ENCODE peak calls at places on chromosomes 12 and 14, in seven cellular contexts. I is GM18507, B is HepG2, X is omental fat pad, C is NCI-H345, T is neuronal stem cell, H is Kasumi-1. O is an unnamed sample.

GRCh38 chr12:55830601-55831406 is 1.4 kb upstream of the DNAJC14 start:
- DNase-seq in I (peak; percentile 36), B (peak; percentile 45), X (no peak), C (peak; percentile 35), T (peak; percentile 82), H (peak; percentile 42), O (peak; percentile 75)

GRCh38 chr12:29427964-29428363 is 47.0 kb upstream of the ERGIC2 start:
- DNase-seq in I (peak; percentile 3), B (peak; percentile 10), X (no peak), C (no peak), T (no peak), H (peak; percentile 80), O (no peak)

GRCh38 chr12:2277492-2278153 is 224.8 kb downstream of the CACNA1C start:
- DNase-seq in I (no peak), B (no peak), X (no peak), C (no peak), T (no peak), H (no peak), O (no peak)

GRCh38 chr12:50241178-50241577 is 42.1 kb downstream of the LIMA1 start:
- DNase-seq in I (no peak), B (peak; percentile 88), X (no peak), C (no peak), T (no peak), H (no peak), O (no peak)

GRCh38 chr14:58701156-58701555 is 63.4 kb downstream of the DACT1 start:
- DNase-seq in I (no peak), B (no peak), X (no peak), C (no peak), T (no peak), H (no peak), O (no peak)

GRCh38 chr12:22851532-22851931 is 226.6 kb downstream of the ETNK1 start:
- DNase-seq in I (no peak), B (no peak), X (no peak), C (no peak), T (no peak), H (no peak), O (no peak)

GRCh38 chr14:26427059-26427458 is 170.8 kb downstream of the NOVA1 start:
- DNase-seq in I (no peak), B (no peak), X (no peak), C (no peak), T (no peak), H (no peak), O (no peak)

GRCh38 chr12:130683811-130684210 is 32.3 kb downstream of the RIMBP2 start:
- DNase-seq in I (no peak), B (no peak), X (no peak), C (no peak), T (no peak), H (no peak), O (no peak)

GRCh38 chr12:117466677-117467362 is 105.4 kb upstream of the NOS1 start:
- DNase-seq in I (no peak), B (peak; percentile 68), X (no peak), C (no peak), T (no peak), H (no peak), O (no peak)

GRCh38 chr14:70514168-70515069 is 20.4 kb downstream of the ADAM20 start:
- DNase-seq in I (no peak), B (no peak), X (no peak), C (no peak), T (no peak), H (peak; percentile 73), O (no peak)

GRCh38 chr12:55934343-55934742 is 3.4 kb downstream of the DGKA start:
- DNase-seq in I (no peak), B (no peak), X (no peak), C (no peak), T (no peak), H (no peak), O (no peak)

GRCh38 chr12:23303220-23303619 is 646.2 kb downstream of the SOX5 start:
- DNase-seq in I (no peak), B (no peak), X (no peak), C (no peak), T (no peak), H (no peak), O (no peak)

GRCh38 chr14:68794130-68794855 is 1.4 kb upstream of the ZFP36L1 start:
- DNase-seq in I (no peak), B (peak; percentile 74), X (peak; percentile 74), C (peak; percentile 33), T (no peak), H (peak; percentile 30), O (peak; percentile 94)

GRCh38 chr12:104938371-104938770 is 19.7 kb downstream of the SLC41A2 start:
- DNase-seq in I (no peak), B (no peak), X (no peak), C (no peak), T (no peak), H (no peak), O (no peak)

GRCh38 chr14:100188392-100189030 is 29.1 kb upstream of the DEGS2 start:
- DNase-seq in I (no peak), B (peak; percentile 29), X (no peak), C (no peak), T (no peak), H (no peak), O (no peak)

GRCh38 chr12:94676011-94676709 is 25.8 kb upstream of the TMCC3 start:
- DNase-seq in I (peak; percentile 38), B (no peak), X (peak; percentile 37), C (no peak), T (no peak), H (peak; percentile 96), O (no peak)

GRCh38 chr12:59632408-59632807 is 36.6 kb downstream of the SLC16A7 start:
- DNase-seq in I (no peak), B (no peak), X (no peak), C (no peak), T (no peak), H (no peak), O (no peak)

GRCh38 chr14:55864890-55865655 is 253.1 kb upstream of the PELI2 start:
- DNase-seq in I (no peak), B (no peak), X (no peak), C (no peak), T (no peak), H (peak; percentile 67), O (no peak)

GRCh38 chr12:108734200-108734906 is 3.0 kb upstream of the CORO1C start:
- DNase-seq in I (no peak), B (peak; percentile 98), X (no peak), C (no peak), T (no peak), H (peak; percentile 52), O (no peak)

GRCh38 chr14:104181761-104182530 is 43.6 kb downstream of the KIF26A start:
- DNase-seq in I (no peak), B (no peak), X (no peak), C (no peak), T (no peak), H (no peak), O (no peak)

GRCh38 chr12:92027243-92027642 is 118.4 kb downstream of the BTG1 start:
- DNase-seq in I (no peak), B (no peak), X (no peak), C (no peak), T (no peak), H (no peak), O (no peak)

GRCh38 chr14:81408595-81408994 is 8.5 kb upstream of the STON2 start:
- DNase-seq in I (no peak), B (peak; percentile 73), X (no peak), C (no peak), T (no peak), H (no peak), O (no peak)

GRCh38 chr14:104593710-104594121 is 10.9 kb downstream of the TMEM179 start:
- DNase-seq in I (no peak), B (no peak), X (no peak), C (no peak), T (no peak), H (no peak), O (no peak)

GRCh38 chr12:94039914-94040313 is 108.5 kb upstream of the PLXNC1 start:
- DNase-seq in I (no peak), B (no peak), X (no peak), C (no peak), T (no peak), H (no peak), O (no peak)

GRCh38 chr14:91223028-91223783 is 21.3 kb downstream of the GPR68 start:
- DNase-seq in I (no peak), B (no peak), X (no peak), C (no peak), T (no peak), H (no peak), O (peak; percentile 73)

GRCh38 chr12:103821773-103822172 is 19.3 kb downstream of the NT5DC3 start:
- DNase-seq in I (no peak), B (no peak), X (no peak), C (no peak), T (no peak), H (no peak), O (no peak)

GRCh38 chr12:34398366-34398705 is 376.0 kb downstream of the ALG10 start:
- DNase-seq in I (no peak), B (no peak), X (peak; percentile 12), C (no peak), T (no peak), H (no peak), O (no peak)

GRCh38 chr12:58920956-58921861 is 905 bp upstream of the LRIG3 start:
- DNase-seq in I (no peak), B (peak; percentile 53), X (no peak), C (no peak), T (no peak), H (no peak), O (no peak)

GRCh38 chr14:69996197-69996596 is 117.0 kb downstream of the SMOC1 start:
- DNase-seq in I (no peak), B (no peak), X (no peak), C (no peak), T (no peak), H (no peak), O (no peak)

GRCh38 chr12:123942277-123942653 is 30.4 kb downstream of the CCDC92 start:
- DNase-seq in I (no peak), B (no peak), X (no peak), C (no peak), T (no peak), H (no peak), O (no peak)

GRCh38 chr12:57089259-57090245 is 638 bp downstream of the NAB2 start:
- DNase-seq in I (no peak), B (no peak), X (no peak), C (peak; percentile 6), T (no peak), H (peak; percentile 46), O (peak; percentile 84)

GRCh38 chr14:101361451-101362433 is 199.6 kb upstream of the DIO3 start:
- DNase-seq in I (no peak), B (no peak), X (no peak), C (no peak), T (no peak), H (no peak), O (no peak)

GRCh38 chr12:124379379-124379937 is 84.6 kb downstream of the RFLNA start:
- DNase-seq in I (no peak), B (no peak), X (no peak), C (no peak), T (no peak), H (no peak), O (no peak)

GRCh38 chr12:25906651-25907340 is 51.7 kb upstream of the RASSF8 start:
- DNase-seq in I (no peak), B (no peak), X (no peak), C (no peak), T (no peak), H (peak; percentile 3), O (no peak)

O was measured in activated effector memory CD4-positive, alpha-beta T cell treated with anti-CD3 and anti-CD28 coated beads, Interleukin-2, amount 50 U/mL, for 16 hours.